ENCODE peak calls at places on chromosome 16, in eight cellular contexts. B, N, S, I, H, L, Z and A are unnamed samples.

GRCh38 chr16:19687279-19687678 is 30.7 kb downstream of the KNOP1 start:
- DNase-seq in Z (no peak), N (no peak), H (no peak), S (peak; percentile 11), B (no peak), I (no peak), L (peak; percentile 85), A (no peak)

GRCh38 chr16:51114369-51114768 is 36.7 kb downstream of the SALL1 start:
- DNase-seq in B (no peak), I (no peak), N (no peak), Z (no peak), L (no peak), H (no peak), S (no peak), A (no peak)

GRCh38 chr16:27974896-27975540 is 88.5 kb downstream of the GSG1L start:
- DNase-seq in H (no peak), N (no peak), I (no peak), B (no peak), Z (no peak), S (no peak), L (no peak), A (no peak)

GRCh38 chr16:31181102-31181830 is 1.3 kb downstream of the FUS start:
- DNase-seq in B (peak; percentile 28), L (no peak), S (no peak), Z (peak; percentile 63), H (peak; percentile 17), I (peak; percentile 45), N (peak; percentile 38), A (peak; percentile 37)

GRCh38 chr16:78437352-78437968 is 338.0 kb downstream of the WWOX start:
- DNase-seq in Z (no peak), H (peak; percentile 12), L (peak; percentile 65), S (peak; percentile 70), N (peak; percentile 61), I (peak; percentile 46), B (peak; percentile 33), A (peak; percentile 17)

GRCh38 chr16:22073350-22073749 is 19.0 kb upstream of the VWA3A start:
- DNase-seq in S (no peak), L (no peak), N (no peak), Z (no peak), I (no peak), H (no peak), B (no peak), A (no peak)

GRCh38 chr16:75621170-75621477 is 2.0 kb downstream of the ADAT1 start:
- DNase-seq in B (no peak), H (no peak), I (peak; percentile 52), S (peak; percentile 48), Z (no peak), L (peak; percentile 52), N (peak; percentile 58), A (no peak)

GRCh38 chr16:4452674-4453073 is 21.8 kb downstream of the NMRAL1 start:
- DNase-seq in N (no peak), H (no peak), B (no peak), I (no peak), L (no peak), Z (no peak), S (no peak), A (peak; percentile 79)

GRCh38 chr16:4966736-4967453 is 8.8 kb downstream of the SEC14L5 start:
- DNase-seq in B (no peak), I (no peak), S (no peak), L (no peak), N (no peak), Z (no peak), H (no peak), A (peak; percentile 40)

GRCh38 chr16:11201498-11202259 is 54.3 kb downstream of the SOCS1 start:
- DNase-seq in I (peak; percentile 72), L (peak; percentile 86), N (peak; percentile 50), S (no peak), Z (no peak), B (peak; percentile 41), H (no peak), A (peak; percentile 67)

GRCh38 chr16:20300312-20301097 is 26.8 kb downstream of the GP2 start:
- DNase-seq in N (peak; percentile 76), I (peak; percentile 79), S (peak; percentile 75), H (peak; percentile 77), Z (peak; percentile 88), B (peak; percentile 69), L (peak; percentile 89), A (peak; percentile 54)

GRCh38 chr16:2859686-2860265 is 1.8 kb upstream of the PRSS22 start:
- DNase-seq in Z (no peak), S (no peak), H (no peak), N (no peak), L (no peak), B (no peak), I (no peak), A (no peak)

GRCh38 chr16:50602126-50602525 is 53.9 kb downstream of the NKD1 start:
- DNase-seq in Z (no peak), S (no peak), B (no peak), H (no peak), I (no peak), N (no peak), L (no peak), A (no peak)

GRCh38 chr16:55042556-55043432 is 112.1 kb downstream of the IRX5 start:
- DNase-seq in L (peak; percentile 35), B (no peak), H (no peak), S (no peak), Z (no peak), I (no peak), N (no peak), A (no peak)

GRCh38 chr16:1309888-1310831 is 724 bp downstream of the UBE2I start:
- DNase-seq in S (no peak), I (peak; percentile 56), N (peak; percentile 68), H (peak; percentile 53), Z (peak; percentile 73), B (peak; percentile 50), L (no peak), A (peak; percentile 80)

GRCh38 chr16:16021020-16021419 is 71.6 kb downstream of the ABCC1 start:
- DNase-seq in N (no peak), B (no peak), Z (no peak), S (no peak), L (no peak), H (no peak), I (no peak), A (no peak)

GRCh38 chr16:16018705-16019104 is 69.3 kb downstream of the ABCC1 start:
- DNase-seq in H (no peak), S (no peak), B (no peak), I (no peak), L (no peak), N (no peak), Z (no peak), A (peak; percentile 39)

GRCh38 chr16:16017812-16018211 is 68.4 kb downstream of the ABCC1 start:
- DNase-seq in H (no peak), N (no peak), B (no peak), S (no peak), I (no peak), Z (no peak), L (no peak), A (no peak)

GRCh38 chr16:16020291-16020690 is 70.9 kb downstream of the ABCC1 start:
- DNase-seq in S (no peak), L (no peak), I (no peak), B (no peak), Z (no peak), H (no peak), N (no peak), A (no peak)

GRCh38 chr16:16019488-16019887 is 70.1 kb downstream of the ABCC1 start:
- DNase-seq in I (no peak), L (no peak), H (no peak), S (no peak), B (no peak), Z (no peak), N (no peak), A (no peak)
- H3K4me1 ChIP-seq in I (peaks cover 7% of the 10 kb centered on the region), L (peaks cover 9% of the 10 kb centered on the region), H (peaks cover 30% of the 10 kb centered on the region), S (no peaks in the 10 kb centered on the region), B (peaks cover 56% of the 10 kb centered on the region), Z (peaks cover 17% of the 10 kb centered on the region), N (peaks cover 15% of the 10 kb centered on the region), A (peaks cover 12% of the 10 kb centered on the region)

DNA sequence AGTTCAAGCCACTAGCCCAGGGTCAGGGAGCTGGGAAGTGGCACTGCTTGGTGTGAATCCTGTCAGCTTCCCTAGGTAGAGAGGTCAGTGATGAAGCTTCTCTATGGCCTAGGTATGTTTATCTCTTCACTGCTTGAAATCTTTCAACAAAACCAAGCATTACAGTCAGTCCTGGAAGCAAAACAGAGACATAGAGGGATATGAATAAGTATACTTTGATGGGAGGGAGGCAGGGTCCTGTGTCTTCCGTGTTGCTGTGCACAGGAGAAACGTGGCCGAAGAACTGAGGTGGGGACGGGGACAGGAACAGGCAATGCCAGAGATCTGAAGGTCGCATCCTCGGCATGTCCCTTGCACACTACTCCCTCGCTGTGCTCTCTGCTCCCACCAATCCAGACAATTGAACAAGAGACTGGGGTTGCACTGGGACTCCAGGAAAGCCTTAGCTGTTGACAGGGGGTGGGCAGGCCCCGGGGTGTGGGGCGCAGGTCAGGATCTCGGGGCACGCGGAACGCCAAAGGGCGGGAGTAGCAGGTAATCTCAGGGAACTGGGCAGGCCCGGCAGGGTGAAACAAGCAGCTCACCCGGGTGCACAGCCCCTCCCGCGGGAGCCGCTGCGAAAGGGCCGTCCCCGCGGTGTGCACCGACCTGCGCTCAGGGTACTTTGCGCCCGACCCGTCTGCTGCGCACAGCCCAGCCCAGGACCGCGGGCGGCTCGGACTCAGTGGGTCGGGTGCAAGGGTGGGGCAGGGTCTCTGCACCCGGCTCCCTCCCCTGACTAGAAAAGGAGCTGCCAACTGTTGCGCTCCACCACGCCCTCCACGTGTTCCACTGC is at the start of gene MT1H:
- DNase-seq in H (peak; percentile 71), Z (no peak), N (no peak), S (no peak), L (peak; percentile 68), I (peak; percentile 66), B (peak; percentile 58), A (no peak)
- H3K27me3 ChIP-seq in H (no peaks in the 10 kb centered on the region), Z (no peaks in the 10 kb centered on the region), N (peaks cover 99% of the 10 kb centered on the region), S (peaks cover 100% of the 10 kb centered on the region), L (peaks cover 97% of the 10 kb centered on the region), I (peaks cover 19% of the 10 kb centered on the region), B (peaks cover 25% of the 10 kb centered on the region), A (peaks cover 10% of the 10 kb centered on the region)

GRCh38 chr16:53054670-53055485 is at the start of gene CHD9:
- DNase-seq in L (peak; percentile 95), Z (peak; percentile 94), I (peak; percentile 89), S (peak; percentile 94), B (peak; percentile 89), H (peak; percentile 86), N (peak; percentile 95), A (peak; percentile 83)

GRCh38 chr16:53053967-53054669 is 673 bp upstream of the CHD9 start:
- DNase-seq in N (peak; percentile 34), I (peak; percentile 43), B (peak; percentile 57), L (no peak), H (peak; percentile 40), Z (no peak), S (no peak), A (peak; percentile 58)

GRCh38 chr16:53056528-53056881 is 1.7 kb downstream of the CHD9 start:
- DNase-seq in H (no peak), L (no peak), Z (no peak), N (no peak), B (no peak), S (no peak), I (no peak), A (peak; percentile 61)

GRCh38 chr16:53057658-53058057 is 2.9 kb downstream of the CHD9 start:
- DNase-seq in Z (no peak), S (no peak), N (no peak), H (no peak), B (no peak), I (no peak), L (no peak), A (no peak)

GRCh38 chr16:53055603-53056527 is 1.1 kb downstream of the CHD9 start:
- DNase-seq in L (peak; percentile 84), B (no peak), Z (no peak), S (peak; percentile 48), I (peak; percentile 81), H (peak; percentile 31), N (peak; percentile 66), A (peak; percentile 80)
- H3K4me1 ChIP-seq in L (no peaks in the 10 kb centered on the region), B (peaks cover 39% of the 10 kb centered on the region), Z (no peaks in the 10 kb centered on the region), S (no peaks in the 10 kb centered on the region), I (peaks cover 5% of the 10 kb centered on the region), H (peaks cover 34% of the 10 kb centered on the region), N (peaks cover 16% of the 10 kb centered on the region), A (peaks cover 44% of the 10 kb centered on the region)

GRCh38 chr16:86812363-86812970 is 234.1 kb downstream of the FOXL1 start:
- DNase-seq in H (no peak), N (no peak), Z (no peak), S (peak; percentile 73), L (no peak), I (no peak), B (no peak), A (no peak)
- H3K27me3 ChIP-seq in H (no peaks in the 10 kb centered on the region), N (peaks cover 75% of the 10 kb centered on the region), Z (peaks cover 41% of the 10 kb centered on the region), S (no peaks in the 10 kb centered on the region), L (no peaks in the 10 kb centered on the region), I (no peaks in the 10 kb centered on the region), B (peaks cover 34% of the 10 kb centered on the region), A (peaks cover 16% of the 10 kb centered on the region)